ENCODE peak calls at places on chromosomes 1 and 21, in four cellular contexts. A is right lobe of liver, R is SJSA1, M is heart left ventricle. N is an unnamed sample.

GRCh38 chr21:38306833-38307232 is 50.0 kb downstream of the KCNJ15 start:
- DNase-seq in M (no peak), R (no peak), A (no peak), N (no peak)

GRCh38 chr1:156704930-156705320 is 458 bp downstream of the CRABP2 start:
- DNase-seq in R (peak; percentile 78), A (no peak), M (no peak), N (peak; percentile 47)

GRCh38 chr1:52552236-52552504 is 722 bp downstream of the TUT4 start:
- DNase-seq in R (peak; percentile 49), A (peak; percentile 75), M (peak; percentile 29), N (peak; percentile 50)

GRCh38 chr1:192008281-192008825 is 149.9 kb upstream of the RGS18 start:
- DNase-seq in R (no peak), M (no peak), A (no peak), N (no peak)

GRCh38 chr1:224106568-224107281 is 7.2 kb upstream of the FBXO28 start:
- DNase-seq in M (no peak), R (no peak), A (no peak), N (peak; percentile 35)

GRCh38 chr1:208118306-208118705 is 125.9 kb downstream of the PLXNA2 start:
- DNase-seq in M (no peak), A (no peak), R (no peak), N (no peak)

GRCh38 chr1:2534775-2535387 is 4.8 kb upstream of the HES5 start:
- DNase-seq in M (no peak), A (no peak), R (no peak), N (no peak)

GRCh38 chr21:16519012-16519411 is 789.2 kb downstream of the USP25 start:
- DNase-seq in R (no peak), A (no peak), M (no peak), N (no peak)

GRCh38 chr1:204751480-204751879 is 65.9 kb upstream of the LRRN2 start:
- DNase-seq in M (no peak), A (no peak), R (peak; percentile 10), N (no peak)

GRCh38 chr1:33306061-33306460 is 14.8 kb downstream of the A3GALT2 start:
- DNase-seq in A (no peak), M (no peak), R (no peak), N (no peak)

GRCh38 chr1:175367039-175367758 is 174.6 kb upstream of the KIAA0040 start:
- DNase-seq in M (no peak), R (no peak), A (no peak), N (no peak)

GRCh38 chr1:71232166-71232763 is 151.4 kb upstream of the ZRANB2 start:
- DNase-seq in R (peak; percentile 73), M (no peak), A (no peak), N (no peak)

GRCh38 chr1:245441699-245442098 is 286.9 kb downstream of the KIF26B start:
- DNase-seq in A (no peak), R (no peak), M (no peak), N (no peak)

GRCh38 chr1:183652547-183653467 is at the start of gene APOBEC4:
- DNase-seq in R (no peak), A (no peak), M (no peak), N (no peak)

GRCh38 chr1:16300436-16300835 is 51.8 kb downstream of the FBXO42 start:
- DNase-seq in A (no peak), R (no peak), M (no peak), N (no peak)

GRCh38 chr1:15062479-15063099 is 91.0 kb upstream of the TMEM51 start:
- DNase-seq in M (no peak), R (no peak), A (no peak), N (no peak)

GRCh38 chr1:110783292-110783918 is 89.5 kb upstream of the CD53 start:
- DNase-seq in R (no peak), M (peak; percentile 30), A (no peak), N (peak; percentile 26)

GRCh38 chr1:77950873-77951272 is 28.0 kb downstream of the FUBP1 start:
- DNase-seq in M (no peak), R (no peak), A (no peak), N (no peak)

GRCh38 chr1:82818596-82818995 is 1017.9 kb downstream of the ADGRL2 start:
- DNase-seq in R (no peak), A (no peak), M (no peak), N (no peak)

GRCh38 chr1:24392604-24392946 is 21.0 kb downstream of the STPG1 start:
- DNase-seq in A (no peak), M (no peak), R (no peak), N (no peak)

GRCh38 chr1:8429549-8430105 is 111.7 kb downstream of the SLC45A1 start:
- DNase-seq in R (no peak), A (no peak), M (no peak), N (no peak)

GRCh38 chr1:39628807-39629347 is 10.6 kb downstream of the HEYL start:
- DNase-seq in M (no peak), A (no peak), R (no peak), N (no peak)

GRCh38 chr1:239455743-239456142 is 69.4 kb downstream of the CHRM3 start:
- DNase-seq in M (no peak), A (no peak), R (no peak), N (no peak)

GRCh38 chr1:6222644-6223043 is 13.1 kb downstream of the ICMT start:
- DNase-seq in R (no peak), M (peak; percentile 88), A (no peak), N (peak; percentile 22)

GRCh38 chr1:228350831-228351781 is 55.5 kb downstream of the TRIM11 start:
- DNase-seq in R (no peak), M (no peak), A (peak; percentile 51), N (peak; percentile 0)

GRCh38 chr1:100955322-100955721 is 59.4 kb downstream of the SLC30A7 start:
- DNase-seq in R (no peak), M (no peak), A (no peak), N (no peak)

GRCh38 chr1:70190180-70190579 is 15.2 kb downstream of the LRRC40 start:
- DNase-seq in A (no peak), R (no peak), M (no peak), N (no peak)

GRCh38 chr21:15616864-15617574 is 112.8 kb upstream of the USP25 start:
- DNase-seq in M (no peak), A (no peak), R (no peak), N (no peak)

GRCh38 chr21:16912075-16912474 is 600.8 kb upstream of the CXADR start:
- DNase-seq in M (no peak), A (no peak), R (no peak), N (no peak)

GRCh38 chr1:200372095-200372884 is 37.5 kb downstream of the ZNF281 start:
- DNase-seq in M (no peak), A (no peak), R (peak; percentile 76), N (no peak)

GRCh38 chr21:41810597-41810932 is 43.7 kb upstream of the RIPK4 start:
- DNase-seq in R (no peak), A (no peak), M (no peak), N (no peak)

GRCh38 chr1:24759492-24759891 is 14.2 kb downstream of the CLIC4 start:
- DNase-seq in R (peak; percentile 35), A (no peak), M (no peak), N (no peak)

GRCh38 chr1:76639181-76639580 is 228.1 kb upstream of the ST6GALNAC5 start:
- DNase-seq in R (no peak), M (no peak), A (no peak), N (no peak)

GRCh38 chr1:209156991-209157390 is 426.5 kb upstream of the CAMK1G start:
- DNase-seq in M (no peak), R (no peak), A (no peak), N (no peak)

GRCh38 chr1:116252785-116253184 is 120.3 kb upstream of the ATP1A1 start:
- DNase-seq in M (no peak), R (no peak), A (no peak), N (no peak)

GRCh38 chr1:59880001-59880400 is 46.6 kb downstream of the CYP2J2 start:
- DNase-seq in R (no peak), M (no peak), A (no peak), N (no peak)

GRCh38 chr1:232221790-232222499 is 408.0 kb downstream of the SIPA1L2 start:
- DNase-seq in A (no peak), R (no peak), M (no peak), N (peak; percentile 75)

GRCh38 chr1:89047734-89048133 is 17.3 kb downstream of the GBP1 start:
- DNase-seq in M (no peak), A (no peak), R (no peak), N (no peak)

GRCh38 chr1:201559679-201560162 is 20.8 kb downstream of the NAV1 start:
- DNase-seq in R (peak; percentile 82), A (peak; percentile 84), M (peak; percentile 81), N (peak; percentile 78)
- H3K4me1 ChIP-seq in R (peaks cover 55% of the 10 kb centered on the region), A (no peaks in the 10 kb centered on the region), M (peaks cover 14% of the 10 kb centered on the region), N (no peaks in the 10 kb centered on the region)

DNA sequence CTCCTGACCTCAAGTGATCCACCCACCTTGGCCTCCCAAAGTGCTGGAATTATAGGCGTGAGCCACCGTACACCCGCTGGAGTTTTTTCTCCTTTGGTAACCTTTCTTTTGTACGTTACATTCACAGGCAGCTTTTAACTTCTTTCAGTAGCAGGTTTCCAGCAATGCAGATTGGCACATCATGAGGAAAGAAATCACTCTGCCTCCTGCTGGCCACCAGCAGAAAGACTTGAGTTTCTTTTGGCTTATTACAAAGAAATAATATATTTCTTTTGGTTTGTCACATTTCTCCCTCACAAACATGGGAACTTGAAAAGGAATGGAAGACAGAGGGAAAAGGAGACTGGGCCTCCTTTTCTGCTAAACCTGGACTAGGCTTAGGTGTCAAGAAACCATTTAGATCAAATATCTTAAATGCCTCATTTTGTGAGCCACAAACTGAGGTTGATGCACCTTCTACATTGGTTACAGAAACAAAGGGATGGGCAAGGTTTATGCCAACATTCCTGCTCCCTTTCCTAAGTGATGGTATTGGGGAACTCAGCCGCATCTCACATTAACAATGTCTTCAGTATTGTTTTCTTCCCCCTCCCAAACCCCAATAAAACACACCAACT is 7.8 kb downstream of the ENSA start:
- DNase-seq in R (no peak), A (no peak), M (peak; percentile 53), N (peak; percentile 40)
- H3K4me1 ChIP-seq in R (peaks cover 15% of the 10 kb centered on the region), A (no peaks in the 10 kb centered on the region), M (peaks cover 16% of the 10 kb centered on the region), N (peaks cover 22% of the 10 kb centered on the region)

DNA sequence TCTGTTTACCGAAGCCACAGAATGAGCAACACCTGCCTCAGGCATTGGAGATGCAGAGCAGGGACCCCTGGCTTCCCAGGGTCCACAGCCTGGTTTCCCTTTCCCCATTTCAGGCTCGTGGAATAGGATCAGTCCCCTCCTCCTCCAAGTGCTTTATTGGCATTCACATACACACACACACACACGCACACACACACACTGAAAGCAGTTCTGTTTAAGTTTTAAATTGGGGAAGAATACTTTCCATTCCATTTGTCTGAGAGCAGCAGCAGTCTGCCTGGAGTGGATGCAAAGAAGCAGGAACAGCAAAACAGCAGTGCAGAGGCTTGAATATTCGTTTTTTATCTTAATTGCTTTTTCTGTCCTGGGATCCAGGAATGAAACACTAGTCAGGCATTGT is 7.0 kb downstream of the CYB561D1 start:
- DNase-seq in A (no peak), R (no peak), M (no peak), N (no peak)
- H3K4me1 ChIP-seq in A (no peaks in the 10 kb centered on the region), R (peaks cover 3% of the 10 kb centered on the region), M (no peaks in the 10 kb centered on the region), N (peaks cover 4% of the 10 kb centered on the region)

DNA sequence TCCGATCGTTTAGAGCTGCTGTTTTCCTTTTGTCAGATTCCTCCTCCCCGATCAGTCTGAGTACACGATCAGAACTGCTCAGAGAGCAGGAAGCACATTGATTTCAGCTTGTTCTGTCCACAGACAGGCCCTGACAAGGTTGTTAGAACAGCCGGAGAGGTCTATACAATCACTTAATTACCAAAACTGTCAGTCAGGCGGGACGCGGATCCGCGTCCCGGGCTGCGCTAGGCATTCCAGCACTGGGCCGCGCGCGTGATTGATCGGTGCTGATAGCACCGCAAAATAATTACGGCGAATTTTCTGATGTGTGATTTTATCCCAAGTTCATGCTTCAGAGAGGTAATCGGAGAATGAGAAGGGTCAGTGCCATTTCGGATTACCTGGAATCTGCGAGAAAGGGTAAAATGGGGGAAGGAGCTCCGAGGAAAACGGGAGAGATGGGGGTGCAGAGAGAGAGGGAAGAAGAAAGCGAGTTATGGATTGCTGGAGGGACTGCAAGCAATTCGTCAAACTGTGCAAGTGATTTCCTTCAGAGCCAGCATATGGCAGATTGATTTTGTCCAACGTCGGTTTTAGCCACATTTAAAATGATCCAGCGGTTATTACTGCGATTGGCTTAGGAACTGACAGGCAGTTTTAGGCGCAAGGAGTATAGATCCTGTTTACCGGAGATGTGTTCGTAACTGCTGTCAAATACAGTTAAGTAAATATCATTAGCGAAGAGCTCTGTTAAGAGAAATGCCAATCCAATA is 9.0 kb upstream of the BARHL2 start:
- DNase-seq in A (no peak), R (no peak), M (no peak), N (no peak)
- H3K4me1 ChIP-seq in A (no peaks in the 10 kb centered on the region), R (no peaks in the 10 kb centered on the region), M (peaks cover 8% of the 10 kb centered on the region), N (peaks cover 31% of the 10 kb centered on the region)